ENCODE peak calls at places on chromosome 6, in five cellular contexts. W is DND-41, K is stomach, T is RWPE1, G is right lobe of liver. D is an unnamed sample.

GRCh38 chr6:166553563-166554271 is 32.8 kb downstream of the RAMACL start:
- DNase-seq in G (no peak), W (no peak), T (peak), K (no peak), D (no peak)

GRCh38 chr6:18425218-18425617 is 38.1 kb downstream of the RNF144B start:
- DNase-seq in G (no peak), T (no peak), W (no peak), K (no peak), D (no peak)

GRCh38 chr6:15309611-15310283 is 63.9 kb downstream of the JARID2 start:
- DNase-seq in T (no peak), W (no peak), G (no peak), K (no peak), D (no peak)

GRCh38 chr6:106746660-106747059 is 117.3 kb downstream of the QRSL1 start:
- DNase-seq in W (no peak), G (no peak), T (peak), K (no peak), D (no peak)

GRCh38 chr6:79421707-79422484 is 115.3 kb downstream of the LCA5 start:
- DNase-seq in W (no peak), K (no peak), G (no peak), T (peak), D (no peak)

GRCh38 chr6:17421406-17421805 is 28.0 kb downstream of the CAP2 start:
- DNase-seq in G (no peak), W (no peak), K (no peak), T (no peak), D (no peak)

GRCh38 chr6:139540276-139540675 is 165.8 kb upstream of the CITED2 start:
- DNase-seq in T (no peak), W (peak), K (peak), G (no peak), D (no peak)

GRCh38 chr6:157143171-157143884 is 180.0 kb downstream of the TMEM242 start:
- DNase-seq in G (no peak), K (no peak), T (no peak), W (no peak), D (no peak)

GRCh38 chr6:61809004-61809595 is 476.9 kb downstream of the KHDRBS2 start:
- DNase-seq in K (no peak), T (peak), G (no peak), W (no peak), D (no peak)

GRCh38 chr6:136962661-136963060 is 40.6 kb downstream of the SLC35D3 start:
- DNase-seq in G (no peak), W (no peak), T (no peak), K (peak), D (no peak)

GRCh38 chr6:8434727-8435092 is 635 bp downstream of the SLC35B3 start:
- DNase-seq in T (no peak), W (no peak), K (no peak), G (no peak), D (no peak)
- H3K27ac ChIP-seq in T (peak), W (peak), K (peak), G (peak), D (peak)

GRCh38 chr6:36809933-36810844 is 29.1 kb downstream of the CPNE5 start:
- DNase-seq in G (no peak), K (no peak), T (no peak), W (no peak), D (no peak)
- TF ChIP-seq CTCF in G (no peak), K (no peak), T (no peak), W (no peak), D (no peak)

GRCh38 chr6:20252311-20252710 is 40.0 kb upstream of the MBOAT1 start:
- DNase-seq in T (no peak), W (no peak), K (peak), G (no peak), D (no peak)
- H3K27ac ChIP-seq in T (no peak), W (no peak), K (no peak), G (no peak), D (no peak)

GRCh38 chr6:68958327-68958726 is 323.2 kb downstream of the ADGRB3 start:
- DNase-seq in T (peak), W (no peak), G (no peak), K (no peak), D (no peak)
- TF ChIP-seq CTCF in T (peak), W (peak), G (peak), K (no peak), D (peak)

DNA sequence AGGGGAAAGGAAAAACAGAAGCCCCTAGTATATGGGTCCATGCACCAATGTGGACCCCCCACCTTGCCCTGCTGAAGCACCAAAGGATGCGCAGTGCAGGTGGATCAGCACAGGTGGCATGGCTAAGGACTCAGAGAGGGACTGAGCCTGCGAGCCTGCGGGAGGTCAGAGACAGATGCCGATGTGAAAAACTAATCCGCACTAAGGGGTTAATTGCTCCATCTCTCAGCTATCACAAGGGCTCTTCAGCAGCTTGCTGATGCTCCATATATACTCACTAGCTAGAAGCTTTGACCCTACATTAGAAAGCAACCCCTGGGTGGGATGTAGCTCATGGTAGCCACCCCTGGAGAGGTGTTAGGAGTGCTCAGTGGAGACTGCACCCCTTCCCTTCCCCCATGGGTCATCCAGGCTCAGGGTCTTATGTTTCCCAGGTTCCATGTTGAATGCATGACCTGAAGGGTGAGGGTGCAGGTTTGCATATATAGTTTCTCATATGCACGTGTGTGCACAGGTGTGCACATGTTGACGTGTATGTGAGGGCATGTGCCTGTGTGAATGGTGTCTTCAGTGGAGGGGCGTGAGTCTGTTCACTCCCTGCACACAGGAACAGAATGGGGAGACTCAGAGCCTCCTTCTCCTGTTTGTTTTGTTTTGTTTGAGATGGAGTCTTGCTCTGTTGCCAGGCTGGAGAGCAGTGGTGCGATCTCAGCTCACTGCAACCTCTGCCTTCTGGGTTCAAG is 13.4 kb upstream of the IP6K3 start:
- DNase-seq in G (no peak), K (no peak), W (no peak), T (no peak), D (no peak)
- H3K27ac ChIP-seq in G (no peak), K (no peak), W (no peak), T (peak), D (no peak)

GRCh38 chr6:150934380-150934779 is 68.9 kb downstream of the MTHFD1L start:
- DNase-seq in W (no peak), K (no peak), T (no peak), G (no peak), D (no peak)

GRCh38 chr6:150940951-150941350 is 75.4 kb downstream of the MTHFD1L start:
- DNase-seq in T (no peak), W (no peak), G (no peak), K (no peak), D (no peak)

GRCh38 chr6:150936021-150936555 is 70.6 kb downstream of the MTHFD1L start:
- DNase-seq in K (no peak), T (no peak), G (no peak), W (no peak), D (no peak)

GRCh38 chr6:150939399-150939798 is 73.9 kb downstream of the MTHFD1L start:
- DNase-seq in W (no peak), T (no peak), G (no peak), K (no peak), D (no peak)

GRCh38 chr6:150937126-150937906 is 71.8 kb downstream of the MTHFD1L start:
- DNase-seq in K (no peak), G (no peak), T (no peak), W (no peak), D (no peak)
- TF ChIP-seq CTCF in K (no peak), G (no peak), T (no peak), W (no peak), D (no peak)

DNA sequence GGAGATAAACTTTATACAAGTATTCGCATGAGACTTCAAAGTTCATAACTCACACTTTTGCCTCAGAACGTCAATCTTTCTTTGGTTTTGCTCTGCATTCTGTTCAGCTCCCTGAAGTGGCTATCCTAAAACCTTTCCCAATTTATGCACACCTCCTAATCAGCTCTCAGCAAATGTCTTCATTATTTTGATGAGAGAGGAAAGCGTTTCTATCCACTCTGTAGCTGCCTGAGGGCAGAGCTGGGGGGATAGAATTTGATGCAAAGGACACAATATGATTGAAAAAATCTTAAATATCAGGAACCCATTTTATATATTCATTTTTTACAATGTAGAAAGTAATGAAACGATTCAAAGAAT is 66.8 kb downstream of the MOXD1 start:
- DNase-seq in T (no peak), G (no peak), W (no peak), K (no peak), D (no peak)
- H3K27ac ChIP-seq in T (no peak), G (no peak), W (no peak), K (no peak), D (no peak)

GRCh38 chr6:52014391-52014790 is 73.0 kb downstream of the PKHD1 start:
- DNase-seq in G (no peak), K (no peak), W (no peak), T (no peak), D (no peak)
- TF ChIP-seq CTCF in G (no peak), K (no peak), W (no peak), T (no peak), D (no peak)